ENCODE peak calls at places on chromosomes 4 and X, in ten cellular contexts. A, E, D, P, X, T, L, O, Y and V are unnamed samples. For H3K4me1 and H3K36me3, the result is how much of the 10 kb centered on the place peaks cover.

GRCh38 chr4:153530284-153530995 is 64.3 kb downstream of the TMEM131L start:
- DNase-seq in O (no peak), T (no peak), D (no peak), X (no peak), P (no peak), E (no peak), L (no peak), Y (no peak), A (no peak), V (no peak)

GRCh38 chrX:153426204-153426603 is 14.9 kb downstream of the ZFP92 start:
- DNase-seq in O (no peak), A (no peak), E (no peak), D (no peak), L (no peak), X (no peak), Y (no peak), T (no peak), P (no peak), V (no peak)

GRCh38 chr4:101418055-101418454 is 70.7 kb upstream of the PPP3CA start:
- DNase-seq in L (no peak), P (no peak), D (peak), O (no peak), T (no peak), X (peak), E (peak), Y (no peak), A (peak), V (no peak)

GRCh38 chr4:127809173-127809800 is 27.2 kb downstream of the HSPA4L start:
- DNase-seq in O (no peak), D (no peak), A (no peak), E (no peak), X (no peak), T (no peak), Y (no peak), L (no peak), P (no peak), V (no peak)

GRCh38 chr4:2366252-2367192 is 51.9 kb downstream of the ZFYVE28 start:
- DNase-seq in E (no peak), O (no peak), X (no peak), A (no peak), T (peak), D (no peak), Y (no peak), L (no peak), P (peak), V (no peak)

GRCh38 chr4:86233681-86234080 is 126.2 kb downstream of the MAPK10 start:
- DNase-seq in O (no peak), A (no peak), T (no peak), L (no peak), D (no peak), Y (no peak), X (no peak), P (no peak), E (no peak), V (no peak)

GRCh38 chrX:65667503-65668355 is at the start of gene MSN:
- DNase-seq in D (peak), X (peak), T (peak), L (peak), E (no peak), P (peak), O (peak), A (peak), Y (peak), V (peak)

GRCh38 chrX:16788477-16788876 is 2.2 kb downstream of the TXLNG start:
- DNase-seq in P (peak), O (no peak), E (no peak), D (no peak), X (no peak), T (no peak), Y (no peak), L (no peak), A (no peak), V (no peak)

GRCh38 chrX:22122510-22122909 is 90.4 kb downstream of the PHEX start:
- DNase-seq in A (no peak), L (no peak), X (no peak), P (no peak), D (no peak), O (no peak), Y (no peak), E (no peak), T (no peak), V (peak)

GRCh38 chrX:41336447-41336846 is 2.5 kb downstream of the DDX3X start:
- DNase-seq in X (no peak), O (no peak), D (no peak), L (no peak), P (no peak), A (no peak), T (no peak), E (no peak), Y (no peak), V (no peak)

GRCh38 chr4:3010998-3011397 is 47.6 kb downstream of the GRK4 start:
- DNase-seq in T (no peak), X (no peak), A (no peak), O (peak), Y (no peak), L (no peak), P (no peak), E (no peak), D (no peak), V (peak)

GRCh38 chr4:30600246-30600645 is 119.9 kb upstream of the PCDH7 start:
- DNase-seq in X (no peak), A (no peak), Y (no peak), L (no peak), P (no peak), O (no peak), D (no peak), T (no peak), E (no peak), V (no peak)

GRCh38 chr4:25547343-25547742 is 108.3 kb upstream of the SLC34A2 start:
- DNase-seq in T (no peak), P (no peak), Y (no peak), L (no peak), A (no peak), X (no peak), D (no peak), E (no peak), O (no peak), V (no peak)

GRCh38 chr4:86043755-86044592 is 315.9 kb downstream of the MAPK10 start:
- DNase-seq in O (no peak), E (no peak), X (no peak), A (no peak), L (no peak), P (no peak), D (no peak), T (peak), Y (no peak), V (peak)

GRCh38 chrX:50049228-50049627 is 126.8 kb downstream of the CLCN5 start:
- DNase-seq in L (no peak), E (no peak), P (no peak), A (no peak), D (no peak), X (no peak), Y (no peak), O (no peak), T (no peak), V (no peak)

GRCh38 chr4:160826339-160826679 is 1337.5 kb downstream of the FSTL5 start:
- DNase-seq in T (no peak), D (no peak), X (no peak), O (no peak), Y (no peak), P (no peak), E (no peak), L (no peak), A (no peak), V (no peak)

GRCh38 chr4:118335774-118336173 is 17.0 kb downstream of the PRSS12 start:
- DNase-seq in A (no peak), D (no peak), E (no peak), O (no peak), P (no peak), X (no peak), T (no peak), L (no peak), Y (no peak), V (no peak)

GRCh38 chr4:173211838-173212237 is 43.2 kb downstream of the GALNT7 start:
- DNase-seq in E (no peak), O (no peak), A (no peak), P (no peak), X (no peak), L (no peak), Y (no peak), D (no peak), T (no peak), V (no peak)

GRCh38 chrX:47078129-47079043 is at the start of gene RGN:
- DNase-seq in O (no peak), D (no peak), L (peak), A (no peak), P (no peak), T (peak), E (no peak), X (no peak), Y (peak), V (peak)

GRCh38 chrX:69793260-69793935 is 177.5 kb downstream of the EDA start:
- DNase-seq in T (no peak), L (no peak), Y (no peak), X (no peak), E (no peak), O (no peak), P (no peak), A (no peak), D (no peak), V (no peak)

GRCh38 chrX:69165116-69165651 is at the start of gene PJA1:
- DNase-seq in Y (peak), E (no peak), X (peak), O (peak), T (peak), P (peak), D (peak), A (peak), L (peak), V (peak)

GRCh38 chr4:186900232-186900900 is 176.7 kb upstream of the FAT1 start:
- DNase-seq in D (no peak), A (no peak), X (no peak), L (no peak), Y (no peak), E (no peak), T (no peak), O (no peak), P (no peak), V (no peak)

GRCh38 chrX:356385-357034 is 30.2 kb downstream of the PPP2R3B start:
- DNase-seq in Y (no peak), X (no peak), O (no peak), L (no peak), T (no peak), D (no peak), P (no peak), E (no peak), A (peak), V (no peak)

GRCh38 chr4:31539279-31540074 is 819.3 kb downstream of the PCDH7 start:
- DNase-seq in T (no peak), P (no peak), X (no peak), Y (no peak), O (no peak), D (no peak), E (no peak), L (no peak), A (no peak), V (no peak)

GRCh38 chr4:152500798-152501434 is 35.0 kb downstream of the FBXW7 start:
- DNase-seq in Y (peak), X (peak), T (peak), P (no peak), D (peak), L (peak), E (peak), A (no peak), O (no peak), V (no peak)

GRCh38 chr4:182015893-182016292 is 227.3 kb upstream of the TENM3 start:
- DNase-seq in O (no peak), P (no peak), T (no peak), A (no peak), L (no peak), D (no peak), Y (no peak), E (no peak), X (no peak), V (no peak)

GRCh38 chr4:6955261-6955911 is 45.8 kb downstream of the TBC1D14 start:
- DNase-seq in Y (peak), D (peak), O (peak), P (no peak), L (peak), E (no peak), T (no peak), X (no peak), A (peak), V (peak)

GRCh38 chr4:120870279-120870673 is 52.2 kb downstream of the PRDM5 start:
- DNase-seq in O (no peak), T (no peak), X (no peak), A (no peak), P (no peak), L (no peak), D (no peak), E (no peak), Y (no peak), V (no peak)

GRCh38 chr4:74230902-74231499 is 73.1 kb downstream of the MTHFD2L start:
- DNase-seq in O (no peak), D (peak), L (no peak), T (no peak), X (no peak), A (no peak), Y (peak), E (no peak), P (no peak), V (no peak)

GRCh38 chrX:154370300-154370881 is 4.0 kb downstream of the FLNA start:
- DNase-seq in E (no peak), A (peak), D (no peak), O (no peak), P (no peak), T (no peak), X (no peak), Y (no peak), L (no peak), V (peak)

GRCh38 chr4:2745981-2746806 is 9.9 kb downstream of the TNIP2 start:
- DNase-seq in E (peak), Y (peak), X (peak), O (no peak), P (no peak), T (no peak), D (peak), L (no peak), A (peak), V (no peak)

GRCh38 chrX:34288782-34289181 is 156.7 kb upstream of the FAM47A start:
- DNase-seq in D (no peak), T (no peak), Y (no peak), O (no peak), L (no peak), E (no peak), A (no peak), X (no peak), P (no peak), V (no peak)

GRCh38 chr4:1401409-1402020 is 4.7 kb downstream of the NKX1-1 start:
- DNase-seq in Y (peak), L (peak), T (no peak), A (peak), P (peak), O (no peak), E (no peak), D (no peak), X (no peak), V (no peak)

GRCh38 chrX:153903991-153904957 is at the start of gene AVPR2:
- DNase-seq in E (no peak), D (no peak), L (no peak), T (no peak), O (no peak), Y (no peak), A (no peak), P (no peak), X (no peak), V (no peak)

GRCh38 chrX:84729809-84730208 is 227.6 kb upstream of the HDX start:
- DNase-seq in A (no peak), D (no peak), X (no peak), L (peak), T (peak), E (peak), Y (no peak), P (peak), O (no peak), V (no peak)

GRCh38 chr4:152990471-152991131 is 54.5 kb downstream of the FHDC1 start:
- DNase-seq in D (no peak), P (no peak), A (peak), L (no peak), T (no peak), Y (no peak), X (no peak), O (no peak), E (no peak), V (no peak)

GRCh38 chr4:5713861-5714260 is 2.9 kb downstream of the EVC start:
- DNase-seq in Y (no peak), D (no peak), E (no peak), A (no peak), X (no peak), L (no peak), T (no peak), O (no peak), P (no peak), V (no peak)

GRCh38 chr4:5715357-5715756 is 4.4 kb downstream of the EVC start:
- DNase-seq in A (no peak), L (no peak), E (no peak), X (no peak), T (no peak), Y (no peak), D (no peak), O (no peak), P (no peak), V (no peak)

GRCh38 chr4:5718411-5718810 is 7.4 kb downstream of the EVC start:
- DNase-seq in Y (no peak), X (no peak), P (no peak), A (no peak), L (no peak), O (no peak), E (no peak), D (no peak), T (peak), V (no peak)

GRCh38 chr4:5717449-5718158 is 6.6 kb downstream of the EVC start:
- DNase-seq in D (no peak), L (no peak), P (no peak), Y (no peak), O (no peak), T (no peak), E (no peak), A (no peak), X (no peak), V (no peak)

DNA sequence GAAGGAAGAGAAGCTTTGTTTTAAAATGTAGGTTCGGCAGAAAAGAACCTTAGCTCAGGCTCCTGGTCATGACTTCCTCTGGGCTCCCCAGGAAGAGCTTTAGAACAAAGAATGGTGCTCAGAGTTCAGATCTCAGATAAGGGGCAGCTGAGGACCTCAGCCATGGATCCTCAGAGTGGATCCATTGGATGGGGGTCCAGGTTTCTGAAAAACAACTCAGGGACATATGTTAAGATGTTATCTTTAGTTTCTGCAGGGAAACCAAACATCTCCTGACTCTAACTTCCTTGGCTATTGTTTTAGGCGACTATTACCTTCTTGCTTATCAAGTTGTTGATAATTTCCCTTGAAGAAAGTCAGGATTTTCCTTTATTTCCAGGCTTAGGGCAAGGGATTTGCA is 5.4 kb downstream of the EVC start:
- DNase-seq in Y (no peak), P (no peak), L (no peak), O (no peak), A (no peak), E (no peak), X (no peak), T (no peak), D (no peak), V (no peak)
- H3K4me1 ChIP-seq in Y (under half), P (under half), L (under half), O (under half), A (under half), E (under half), X (under half), T (under half), D (under half), V (under half)

DNA sequence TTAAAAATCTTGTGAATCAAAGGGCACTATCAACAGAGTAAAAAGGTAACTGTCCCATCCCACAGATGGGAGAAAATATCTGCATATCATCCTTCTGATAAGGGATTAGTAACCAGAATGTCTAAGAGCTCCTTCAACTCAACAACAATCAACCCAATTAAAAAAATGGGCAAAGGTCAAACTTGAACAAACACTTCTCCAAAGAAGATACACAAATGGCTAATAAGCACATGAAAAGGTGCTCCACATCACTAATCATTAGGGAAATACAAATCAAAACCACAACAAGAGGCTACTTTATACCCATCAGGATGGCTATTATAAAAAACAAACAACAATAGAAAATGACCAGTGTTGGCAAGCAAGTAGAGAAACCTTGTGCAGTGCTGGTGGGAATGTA is 43.3 kb downstream of the TMEM165 start:
- DNase-seq in E (no peak), L (no peak), D (no peak), Y (no peak), P (no peak), X (no peak), A (no peak), O (no peak), T (no peak), V (no peak)
- H3K36me3 ChIP-seq in E (under half), L (under half), D (under half), Y (under half), P (under half), X (under half), A (half or more), O (half or more), T (under half), V (under half)

GRCh38 chr4:37891221-37892159 is 606 bp downstream of the TBC1D1 start:
- DNase-seq in O (no peak), L (peak), A (no peak), Y (peak), D (peak), X (peak), P (peak), T (peak), E (peak), V (peak)
- TF ChIP-seq POLR2A in O (no peak), L (no peak), A (no peak), Y (no peak), D (no peak), X (no peak), P (no peak), T (no peak), E (peak), V (no peak)

DNA sequence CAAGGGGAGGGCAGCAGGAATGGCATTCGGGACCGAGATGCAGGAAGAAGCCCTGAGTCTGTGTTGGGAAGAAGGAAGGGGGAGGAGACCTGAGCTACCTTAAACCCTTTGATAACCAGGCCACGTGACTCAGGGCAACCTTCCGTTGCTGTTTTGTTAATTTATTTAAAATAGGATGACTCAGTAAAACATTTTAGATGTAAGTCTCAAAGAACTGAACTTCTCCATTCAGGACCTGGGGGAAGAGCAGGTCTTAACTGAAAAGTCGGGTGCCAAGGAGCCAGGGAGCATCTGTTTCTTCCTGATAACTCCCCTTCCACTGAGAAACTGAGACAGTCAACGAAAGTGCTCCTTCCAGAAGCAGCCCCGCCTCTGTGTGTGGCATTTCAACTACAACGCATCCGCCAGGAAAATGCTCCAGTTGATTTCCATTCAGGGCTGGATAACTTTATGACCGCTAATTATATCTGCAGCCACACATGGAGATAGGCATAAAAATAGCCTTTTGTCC is 88.0 kb downstream of the IRF2 start:
- DNase-seq in O (no peak), Y (peak), X (no peak), A (no peak), L (peak), D (peak), P (no peak), E (no peak), T (no peak), V (no peak)
- H3K4me1 ChIP-seq in O (under half), Y (half or more), X (under half), A (half or more), L (under half), D (half or more), P (under half), E (half or more), T (under half), V (under half)

GRCh38 chrX:136878423-136878822 is 2.1 kb downstream of the RBMX start:
- DNase-seq in Y (no peak), P (no peak), E (no peak), O (no peak), X (no peak), T (no peak), L (no peak), D (no peak), A (no peak), V (no peak)
- H3K36me3 ChIP-seq in Y (under half), P (under half), E (under half), O (under half), X (under half), T (under half), L (under half), D (under half), A (half or more), V (under half)